ENCODE peak calls at places on chromosomes 4 and X, in eight cellular contexts. One of them, this sample, is unnamed.

GRCh38 chrX:30153175-30153880 is 62.0 kb upstream of the MAGEB2 start:
- ATAC-seq in heart left ventricle: no peak
- ATAC-seq in HCT116: no peak
- ATAC-seq in right lobe of liver: no peak
- ATAC-seq in A549: no peak
- ATAC-seq in upper lobe of left lung: no peak
- ATAC-seq in HepG2: no peak
- ATAC-seq in K562: no peak
- ATAC-seq in this sample: no peak

GRCh38 chr4:138890921-138891570 is 124.5 kb upstream of the NOCT start:
- ATAC-seq in heart left ventricle: no peak
- ATAC-seq in HCT116: no peak
- ATAC-seq in right lobe of liver: no peak
- ATAC-seq in A549: no peak
- ATAC-seq in upper lobe of left lung: no peak
- ATAC-seq in HepG2: no peak
- ATAC-seq in K562: no peak
- ATAC-seq in this sample: no peak

GRCh38 chr4:110475881-110476818 is at the start of gene ENPEP:
- ATAC-seq in heart left ventricle: peak; percentile 85
- ATAC-seq in HCT116: no peak
- ATAC-seq in right lobe of liver: peak; percentile 86
- ATAC-seq in A549: no peak
- ATAC-seq in upper lobe of left lung: peak; percentile 69
- ATAC-seq in HepG2: peak; percentile 55
- ATAC-seq in K562: no peak
- ATAC-seq in this sample: peak; percentile 33

GRCh38 chr4:150708004-150708403 is 126.1 kb downstream of the MAB21L2 start:
- ATAC-seq in heart left ventricle: no peak
- ATAC-seq in HCT116: no peak
- ATAC-seq in right lobe of liver: no peak
- ATAC-seq in A549: no peak
- ATAC-seq in upper lobe of left lung: no peak
- ATAC-seq in HepG2: no peak
- ATAC-seq in K562: no peak
- ATAC-seq in this sample: no peak

GRCh38 chr4:92254767-92255442 is 48.9 kb upstream of the GRID2 start:
- ATAC-seq in heart left ventricle: no peak
- ATAC-seq in HCT116: no peak
- ATAC-seq in right lobe of liver: no peak
- ATAC-seq in A549: no peak
- ATAC-seq in upper lobe of left lung: no peak
- ATAC-seq in HepG2: no peak
- ATAC-seq in K562: no peak
- ATAC-seq in this sample: no peak

GRCh38 chr4:102734591-102735385 is 26.0 kb downstream of the MANBA start:
- ATAC-seq in heart left ventricle: peak; percentile 50
- ATAC-seq in HCT116: no peak
- ATAC-seq in right lobe of liver: peak; percentile 74
- ATAC-seq in A549: no peak
- ATAC-seq in upper lobe of left lung: peak; percentile 74
- ATAC-seq in HepG2: peak; percentile 74
- ATAC-seq in K562: peak; percentile 72
- ATAC-seq in this sample: peak; percentile 62

GRCh38 chr4:14888790-14889189 is 113.5 kb upstream of the CPEB2 start:
- ATAC-seq in heart left ventricle: no peak
- ATAC-seq in HCT116: no peak
- ATAC-seq in right lobe of liver: peak; percentile 82
- ATAC-seq in A549: no peak
- ATAC-seq in upper lobe of left lung: peak; percentile 68
- ATAC-seq in HepG2: no peak
- ATAC-seq in K562: no peak
- ATAC-seq in this sample: peak; percentile 43

GRCh38 chr4:180205276-180205675 is 2037.9 kb upstream of the TENM3 start:
- ATAC-seq in heart left ventricle: no peak
- ATAC-seq in HCT116: no peak
- ATAC-seq in right lobe of liver: no peak
- ATAC-seq in A549: no peak
- ATAC-seq in upper lobe of left lung: no peak
- ATAC-seq in HepG2: no peak
- ATAC-seq in K562: no peak
- ATAC-seq in this sample: no peak

GRCh38 chr4:179447308-179447707 is 2005.1 kb upstream of the AGA start:
- ATAC-seq in heart left ventricle: no peak
- ATAC-seq in HCT116: no peak
- ATAC-seq in right lobe of liver: no peak
- ATAC-seq in A549: no peak
- ATAC-seq in upper lobe of left lung: no peak
- ATAC-seq in HepG2: no peak
- ATAC-seq in K562: no peak
- ATAC-seq in this sample: no peak

GRCh38 chr4:155707251-155707650 is 40.6 kb downstream of the GUCY1A1 start:
- ATAC-seq in heart left ventricle: no peak
- ATAC-seq in HCT116: no peak
- ATAC-seq in right lobe of liver: no peak
- ATAC-seq in A549: no peak
- ATAC-seq in upper lobe of left lung: no peak
- ATAC-seq in HepG2: no peak
- ATAC-seq in K562: no peak
- ATAC-seq in this sample: no peak
- TF ChIP-seq POLR2A in heart left ventricle: no peak
- TF ChIP-seq POLR2A in HCT116: no peak
- TF ChIP-seq POLR2A in right lobe of liver: no peak
- TF ChIP-seq POLR2A in A549: no peak
- TF ChIP-seq POLR2A in upper lobe of left lung: no peak
- TF ChIP-seq POLR2A in HepG2: no peak
- TF ChIP-seq POLR2A in K562: no peak
- TF ChIP-seq POLR2A in this sample: no peak

GRCh38 chrX:153509592-153509991 is 7.8 kb upstream of the ATP2B3 start:
- ATAC-seq in heart left ventricle: no peak
- ATAC-seq in HCT116: no peak
- ATAC-seq in right lobe of liver: no peak
- ATAC-seq in A549: no peak
- ATAC-seq in upper lobe of left lung: no peak
- ATAC-seq in HepG2: no peak
- ATAC-seq in K562: no peak
- ATAC-seq in this sample: no peak

GRCh38 chrX:153512501-153512893 is 4.9 kb upstream of the ATP2B3 start:
- ATAC-seq in heart left ventricle: no peak
- ATAC-seq in HCT116: no peak
- ATAC-seq in right lobe of liver: no peak
- ATAC-seq in A549: no peak
- ATAC-seq in upper lobe of left lung: no peak
- ATAC-seq in HepG2: no peak
- ATAC-seq in K562: no peak
- ATAC-seq in this sample: no peak

GRCh38 chrX:153511784-153512500 is 5.5 kb upstream of the ATP2B3 start:
- ATAC-seq in heart left ventricle: no peak
- ATAC-seq in HCT116: no peak
- ATAC-seq in right lobe of liver: no peak
- ATAC-seq in A549: no peak
- ATAC-seq in upper lobe of left lung: no peak
- ATAC-seq in HepG2: no peak
- ATAC-seq in K562: no peak
- ATAC-seq in this sample: no peak

GRCh38 chrX:153507484-153508178 is 9.8 kb upstream of the ATP2B3 start:
- ATAC-seq in heart left ventricle: peak; percentile 77
- ATAC-seq in HCT116: peak; percentile 98
- ATAC-seq in right lobe of liver: peak; percentile 93
- ATAC-seq in A549: peak; percentile 98
- ATAC-seq in upper lobe of left lung: peak; percentile 94
- ATAC-seq in HepG2: peak; percentile 96
- ATAC-seq in K562: peak; percentile 99
- ATAC-seq in this sample: peak; percentile 85

GRCh38 chrX:153510383-153510782 is 7.1 kb upstream of the ATP2B3 start:
- ATAC-seq in heart left ventricle: no peak
- ATAC-seq in HCT116: no peak
- ATAC-seq in right lobe of liver: no peak
- ATAC-seq in A549: no peak
- ATAC-seq in upper lobe of left lung: no peak
- ATAC-seq in HepG2: no peak
- ATAC-seq in K562: no peak
- ATAC-seq in this sample: no peak
- TF ChIP-seq POLR2A in heart left ventricle: no peak
- TF ChIP-seq POLR2A in HCT116: no peak
- TF ChIP-seq POLR2A in right lobe of liver: no peak
- TF ChIP-seq POLR2A in A549: no peak
- TF ChIP-seq POLR2A in upper lobe of left lung: no peak
- TF ChIP-seq POLR2A in HepG2: no peak
- TF ChIP-seq POLR2A in K562: no peak
- TF ChIP-seq POLR2A in this sample: no peak

GRCh38 chr4:184148871-184149637 is 68.6 kb downstream of the ENPP6 start:
- ATAC-seq in heart left ventricle: no peak
- ATAC-seq in HCT116: no peak
- ATAC-seq in right lobe of liver: peak; percentile 48
- ATAC-seq in A549: no peak
- ATAC-seq in upper lobe of left lung: peak; percentile 47
- ATAC-seq in HepG2: no peak
- ATAC-seq in K562: no peak
- ATAC-seq in this sample: peak; percentile 65

GRCh38 chr4:184146951-184147350 is 70.7 kb downstream of the ENPP6 start:
- ATAC-seq in heart left ventricle: no peak
- ATAC-seq in HCT116: no peak
- ATAC-seq in right lobe of liver: no peak
- ATAC-seq in A549: no peak
- ATAC-seq in upper lobe of left lung: no peak
- ATAC-seq in HepG2: no peak
- ATAC-seq in K562: no peak
- ATAC-seq in this sample: no peak

GRCh38 chr4:184150102-184150839 is 67.4 kb downstream of the ENPP6 start:
- ATAC-seq in heart left ventricle: no peak
- ATAC-seq in HCT116: no peak
- ATAC-seq in right lobe of liver: peak; percentile 92
- ATAC-seq in A549: no peak
- ATAC-seq in upper lobe of left lung: peak; percentile 35
- ATAC-seq in HepG2: peak; percentile 68
- ATAC-seq in K562: no peak
- ATAC-seq in this sample: no peak

GRCh38 chr4:184145596-184145995 is 72.1 kb downstream of the ENPP6 start:
- ATAC-seq in heart left ventricle: no peak
- ATAC-seq in HCT116: no peak
- ATAC-seq in right lobe of liver: no peak
- ATAC-seq in A549: no peak
- ATAC-seq in upper lobe of left lung: no peak
- ATAC-seq in HepG2: no peak
- ATAC-seq in K562: no peak
- ATAC-seq in this sample: no peak

GRCh38 chr4:184147858-184148799 is 69.5 kb downstream of the ENPP6 start:
- ATAC-seq in heart left ventricle: no peak
- ATAC-seq in HCT116: no peak
- ATAC-seq in right lobe of liver: no peak
- ATAC-seq in A549: no peak
- ATAC-seq in upper lobe of left lung: no peak
- ATAC-seq in HepG2: no peak
- ATAC-seq in K562: no peak
- ATAC-seq in this sample: no peak
- TF ChIP-seq POLR2A in heart left ventricle: no peak
- TF ChIP-seq POLR2A in HCT116: no peak
- TF ChIP-seq POLR2A in right lobe of liver: no peak
- TF ChIP-seq POLR2A in A549: no peak
- TF ChIP-seq POLR2A in upper lobe of left lung: no peak
- TF ChIP-seq POLR2A in HepG2: no peak
- TF ChIP-seq POLR2A in K562: no peak
- TF ChIP-seq POLR2A in this sample: no peak

GRCh38 chrX:47648376-47648775 is 2.0 kb downstream of the ELK1 start:
- ATAC-seq in heart left ventricle: no peak
- ATAC-seq in HCT116: no peak
- ATAC-seq in right lobe of liver: no peak
- ATAC-seq in A549: no peak
- ATAC-seq in upper lobe of left lung: no peak
- ATAC-seq in HepG2: no peak
- ATAC-seq in K562: no peak
- ATAC-seq in this sample: no peak

GRCh38 chrX:47644557-47645091 is 5.7 kb downstream of the ELK1 start:
- ATAC-seq in heart left ventricle: peak; percentile 60
- ATAC-seq in HCT116: peak; percentile 58
- ATAC-seq in right lobe of liver: peak; percentile 41
- ATAC-seq in A549: peak; percentile 94
- ATAC-seq in upper lobe of left lung: peak; percentile 36
- ATAC-seq in HepG2: peak; percentile 82
- ATAC-seq in K562: peak; percentile 75
- ATAC-seq in this sample: no peak

GRCh38 chrX:47649302-47649701 is 1.1 kb downstream of the ELK1 start:
- ATAC-seq in heart left ventricle: no peak
- ATAC-seq in HCT116: no peak
- ATAC-seq in right lobe of liver: no peak
- ATAC-seq in A549: no peak
- ATAC-seq in upper lobe of left lung: no peak
- ATAC-seq in HepG2: no peak
- ATAC-seq in K562: no peak
- ATAC-seq in this sample: no peak

GRCh38 chrX:47645530-47645929 is 4.8 kb downstream of the ELK1 start:
- ATAC-seq in heart left ventricle: no peak
- ATAC-seq in HCT116: no peak
- ATAC-seq in right lobe of liver: peak; percentile 37
- ATAC-seq in A549: no peak
- ATAC-seq in upper lobe of left lung: no peak
- ATAC-seq in HepG2: no peak
- ATAC-seq in K562: no peak
- ATAC-seq in this sample: no peak

GRCh38 chrX:47646636-47647035 is 3.7 kb downstream of the ELK1 start:
- ATAC-seq in heart left ventricle: no peak
- ATAC-seq in HCT116: no peak
- ATAC-seq in right lobe of liver: no peak
- ATAC-seq in A549: no peak
- ATAC-seq in upper lobe of left lung: no peak
- ATAC-seq in HepG2: no peak
- ATAC-seq in K562: no peak
- ATAC-seq in this sample: no peak
- TF ChIP-seq POLR2A in heart left ventricle: no peak
- TF ChIP-seq POLR2A in HCT116: no peak
- TF ChIP-seq POLR2A in right lobe of liver: no peak
- TF ChIP-seq POLR2A in A549: no peak
- TF ChIP-seq POLR2A in upper lobe of left lung: no peak
- TF ChIP-seq POLR2A in HepG2: no peak
- TF ChIP-seq POLR2A in K562: no peak
- TF ChIP-seq POLR2A in this sample: no peak

GRCh38 chrX:131840799-131841495 is 182.2 kb upstream of the STK26 start:
- ATAC-seq in heart left ventricle: peak; percentile 22
- ATAC-seq in HCT116: no peak
- ATAC-seq in right lobe of liver: no peak
- ATAC-seq in A549: peak; percentile 71
- ATAC-seq in upper lobe of left lung: no peak
- ATAC-seq in HepG2: peak; percentile 63
- ATAC-seq in K562: peak; percentile 65
- ATAC-seq in this sample: no peak

GRCh38 chrX:131841496-131842410 is 181.3 kb upstream of the STK26 start:
- ATAC-seq in heart left ventricle: peak; percentile 69
- ATAC-seq in HCT116: peak; percentile 95
- ATAC-seq in right lobe of liver: peak; percentile 87
- ATAC-seq in A549: peak; percentile 99
- ATAC-seq in upper lobe of left lung: peak; percentile 78
- ATAC-seq in HepG2: peak; percentile 94
- ATAC-seq in K562: peak; percentile 94
- ATAC-seq in this sample: no peak

GRCh38 chrX:131845771-131846170 is 177.3 kb upstream of the STK26 start:
- ATAC-seq in heart left ventricle: no peak
- ATAC-seq in HCT116: no peak
- ATAC-seq in right lobe of liver: no peak
- ATAC-seq in A549: no peak
- ATAC-seq in upper lobe of left lung: no peak
- ATAC-seq in HepG2: no peak
- ATAC-seq in K562: no peak
- ATAC-seq in this sample: no peak

GRCh38 chrX:131843996-131844395 is 179.1 kb upstream of the STK26 start:
- ATAC-seq in heart left ventricle: no peak
- ATAC-seq in HCT116: no peak
- ATAC-seq in right lobe of liver: no peak
- ATAC-seq in A549: no peak
- ATAC-seq in upper lobe of left lung: no peak
- ATAC-seq in HepG2: no peak
- ATAC-seq in K562: no peak
- ATAC-seq in this sample: no peak

GRCh38 chrX:131845201-131845600 is 177.9 kb upstream of the STK26 start:
- ATAC-seq in heart left ventricle: no peak
- ATAC-seq in HCT116: no peak
- ATAC-seq in right lobe of liver: no peak
- ATAC-seq in A549: no peak
- ATAC-seq in upper lobe of left lung: no peak
- ATAC-seq in HepG2: no peak
- ATAC-seq in K562: no peak
- ATAC-seq in this sample: no peak
- TF ChIP-seq POLR2A in heart left ventricle: no peak
- TF ChIP-seq POLR2A in HCT116: no peak
- TF ChIP-seq POLR2A in right lobe of liver: no peak
- TF ChIP-seq POLR2A in A549: no peak
- TF ChIP-seq POLR2A in upper lobe of left lung: no peak
- TF ChIP-seq POLR2A in HepG2: no peak
- TF ChIP-seq POLR2A in K562: no peak
- TF ChIP-seq POLR2A in this sample: no peak